ENCODE peak calls at places on chromosomes 16 and 17, in eight cellular contexts. Y, D, S, Q, P, B, K and W are unnamed samples.

GRCh38 chr17:6343191-6343590 is 91.7 kb downstream of the AIPL1 start:
- DNase-seq in P (no peak), S (no peak), Q (no peak), Y (no peak), B (no peak), K (no peak), D (no peak), W (no peak)

GRCh38 chr17:80491478-80492342 is 15.3 kb upstream of the NPTX1 start:
- DNase-seq in K (no peak), S (no peak), Y (no peak), D (peak), Q (no peak), B (no peak), P (no peak), W (no peak)

GRCh38 chr16:29877266-29877961 is 14.4 kb upstream of the CDIPT start:
- DNase-seq in Y (no peak), P (peak), Q (no peak), B (peak), S (no peak), D (peak), K (no peak), W (no peak)

GRCh38 chr17:28141783-28142182 is 99.3 kb downstream of the NLK start:
- DNase-seq in D (no peak), B (no peak), K (no peak), S (no peak), Q (no peak), Y (no peak), P (no peak), W (no peak)

GRCh38 chr16:2874584-2875362 is 8.2 kb upstream of the FLYWCH2 start:
- DNase-seq in K (peak), Q (peak), Y (no peak), S (peak), D (peak), B (peak), P (peak), W (no peak)

GRCh38 chr17:9898812-9899211 is 6.3 kb downstream of the RCVRN start:
- DNase-seq in K (no peak), P (no peak), D (no peak), B (no peak), Y (no peak), S (no peak), Q (no peak), W (no peak)

GRCh38 chr16:58037365-58038057 is 12.0 kb downstream of the MMP15 start:
- DNase-seq in Q (no peak), B (no peak), P (no peak), D (no peak), K (no peak), S (no peak), Y (no peak), W (no peak)

GRCh38 chr17:82050761-82051641 is 610 bp downstream of the RFNG start:
- DNase-seq in D (no peak), B (no peak), P (no peak), S (no peak), Y (no peak), K (no peak), Q (no peak), W (no peak)

GRCh38 chr16:66618588-66618987 is 14.1 kb downstream of the CMTM3 start:
- DNase-seq in D (peak), K (no peak), S (peak), Q (no peak), B (no peak), Y (peak), P (peak), W (peak)

GRCh38 chr16:3980311-3981111 is 100.0 kb upstream of the CREBBP start:
- DNase-seq in Y (no peak), P (peak), K (no peak), B (no peak), Q (peak), D (peak), S (peak), W (no peak)

GRCh38 chr16:15973460-15973859 is 24.0 kb downstream of the ABCC1 start:
- DNase-seq in D (no peak), S (no peak), Q (no peak), P (no peak), Y (no peak), B (no peak), K (no peak), W (no peak)

GRCh38 chr16:3625911-3626732 is 14.7 kb upstream of the SLX4 start:
- DNase-seq in P (no peak), Q (no peak), B (no peak), S (no peak), Y (no peak), K (no peak), D (no peak), W (no peak)

GRCh38 chr17:39625198-39625769 is 1.5 kb upstream of the PPP1R1B start:
- DNase-seq in P (no peak), B (no peak), D (no peak), Y (no peak), K (no peak), Q (no peak), S (no peak), W (no peak)

GRCh38 chr16:4892356-4893102 is 44.4 kb downstream of the PPL start:
- DNase-seq in D (no peak), K (no peak), B (no peak), S (no peak), Y (no peak), Q (no peak), P (no peak), W (no peak)

GRCh38 chr16:65548470-65548869 is 426.6 kb upstream of the CDH11 start:
- DNase-seq in B (no peak), D (no peak), K (no peak), S (no peak), Q (no peak), Y (no peak), P (no peak), W (no peak)

GRCh38 chr17:9837551-9838471 is 12.1 kb downstream of the GLP2R start:
- DNase-seq in B (no peak), K (no peak), D (peak), P (peak), S (peak), Y (peak), Q (no peak), W (no peak)

GRCh38 chr17:31564883-31565297 is 173.4 kb downstream of the RAB11FIP4 start:
- DNase-seq in S (peak), P (no peak), Q (no peak), D (peak), K (no peak), Y (no peak), B (no peak), W (no peak)

GRCh38 chr17:78383725-78384471 is 5.4 kb downstream of the PGS1 start:
- DNase-seq in Q (no peak), B (peak), S (peak), D (peak), K (no peak), Y (peak), P (peak), W (no peak)

GRCh38 chr17:33267279-33267790 is 25.8 kb downstream of the ASIC2 start:
- DNase-seq in Y (peak), K (no peak), Q (no peak), D (peak), S (peak), B (no peak), P (peak), W (peak)

GRCh38 chr17:81260641-81261040 is 21.5 kb downstream of the NDUFAF8 start:
- DNase-seq in Q (no peak), S (no peak), B (no peak), P (no peak), D (no peak), Y (no peak), K (no peak), W (no peak)

GRCh38 chr17:75487351-75488070 is 27.8 kb downstream of the CASKIN2 start:
- DNase-seq in Y (no peak), B (peak), S (no peak), D (no peak), Q (no peak), P (no peak), K (no peak), W (no peak)